ENCODE peak calls at places on chromosomes 2 and 18, in eight cellular contexts. X, Y, K, R, M, I, E and J are unnamed samples.

GRCh38 chr2:48247171-48247570 is 282.8 kb upstream of the STON1 start:
- DNase-seq in X (no peak), Y (no peak), K (no peak), R (no peak), M (no peak), I (no peak), E (no peak), J (no peak)

GRCh38 chr2:65416945-65417344 is 15.5 kb downstream of the SPRED2 start:
- DNase-seq in X (no peak), Y (no peak), K (no peak), R (no peak), M (no peak), I (no peak), E (no peak), J (no peak)

GRCh38 chr2:171308280-171309054 is 125.3 kb downstream of the METTL8 start:
- DNase-seq in X (no peak), Y (no peak), K (no peak), R (no peak), M (no peak), I (no peak), E (no peak), J (no peak)

GRCh38 chr2:74525717-74526648 is at the start of gene DQX1:
- DNase-seq in X (peak; percentile 99), Y (peak; percentile 46), K (no peak), R (no peak), M (no peak), I (no peak), E (no peak), J (no peak)

GRCh38 chr2:177784449-177784845 is 288.1 kb downstream of the PDE11A start:
- DNase-seq in X (peak; percentile 25), Y (peak; percentile 90), K (no peak), R (no peak), M (no peak), I (no peak), E (no peak), J (no peak)

GRCh38 chr2:105744091-105744908 is 412 bp upstream of the NCK2 start:
- DNase-seq in X (peak; percentile 61), Y (peak; percentile 52), K (peak; percentile 89), R (peak; percentile 72), M (no peak), I (peak; percentile 63), E (peak; percentile 60), J (peak; percentile 78)

GRCh38 chr2:106664669-106665068 is 177.5 kb downstream of the CD8B2 start:
- DNase-seq in X (no peak), Y (no peak), K (no peak), R (no peak), M (no peak), I (no peak), E (no peak), J (no peak)

GRCh38 chr2:8659092-8659734 is 22.6 kb upstream of the ID2 start:
- DNase-seq in X (no peak), Y (no peak), K (no peak), R (no peak), M (no peak), I (no peak), E (no peak), J (no peak)

GRCh38 chr2:241859017-241859435 is 332 bp upstream of the PDCD1 start:
- DNase-seq in X (no peak), Y (no peak), K (no peak), R (no peak), M (no peak), I (no peak), E (no peak), J (no peak)

GRCh38 chr2:12203528-12203927 is 457.1 kb downstream of the LPIN1 start:
- DNase-seq in X (no peak), Y (no peak), K (no peak), R (no peak), M (no peak), I (no peak), E (no peak), J (no peak)

GRCh38 chr18:67600781-67601180 is 84.3 kb upstream of the DSEL start:
- DNase-seq in X (no peak), Y (peak; percentile 44), K (no peak), R (no peak), M (no peak), I (no peak), E (no peak), J (no peak)

GRCh38 chr2:239465017-239466001 is 64.5 kb upstream of the HDAC4 start:
- DNase-seq in X (no peak), Y (no peak), K (no peak), R (peak; percentile 74), M (peak; percentile 15), I (no peak), E (no peak), J (no peak)

GRCh38 chr2:13942111-13942510 is 690.4 kb upstream of the LRATD1 start:
- DNase-seq in X (no peak), Y (no peak), K (no peak), R (no peak), M (no peak), I (no peak), E (no peak), J (no peak)

GRCh38 chr18:50373531-50373930 is 1.3 kb upstream of the SKA1 start:
- DNase-seq in X (no peak), Y (no peak), K (no peak), R (no peak), M (no peak), I (no peak), E (no peak), J (no peak)